ENCODE peak calls at places on chromosomes 3 and 15, in eight cellular contexts. One of them, this sample, is unnamed.

GRCh38 chr15:64685230-64685886 is 90.0 kb downstream of the RBPMS2 start:
- DNase-seq in small intestine: no peak
- DNase-seq in right cardiac atrium: no peak
- DNase-seq in H9: peak; percentile 41
- DNase-seq in AG04450: no peak
- DNase-seq in hepatocyte: no peak
- DNase-seq in esophagus muscularis mucosa: no peak
- DNase-seq in lung: no peak
- DNase-seq in this sample: no peak

GRCh38 chr3:98514948-98515347 is 7.8 kb downstream of the CLDND1 start:
- DNase-seq in small intestine: no peak
- DNase-seq in lung: no peak
- DNase-seq in AG04450: no peak
- DNase-seq in hepatocyte: no peak
- DNase-seq in esophagus muscularis mucosa: no peak
- DNase-seq in right cardiac atrium: no peak
- DNase-seq in H9: no peak
- DNase-seq in this sample: no peak

GRCh38 chr3:154421067-154421466 is 8.9 kb downstream of the GPR149 start:
- DNase-seq in hepatocyte: peak; percentile 45
- DNase-seq in H9: peak; percentile 23
- DNase-seq in lung: no peak
- DNase-seq in AG04450: no peak
- DNase-seq in small intestine: no peak
- DNase-seq in esophagus muscularis mucosa: no peak
- DNase-seq in right cardiac atrium: no peak
- DNase-seq in this sample: no peak

GRCh38 chr3:43638594-43639447 is 17.0 kb upstream of the ANO10 start:
- DNase-seq in H9: peak; percentile 44
- DNase-seq in small intestine: peak; percentile 81
- DNase-seq in right cardiac atrium: no peak
- DNase-seq in lung: peak; percentile 44
- DNase-seq in esophagus muscularis mucosa: no peak
- DNase-seq in AG04450: no peak
- DNase-seq in hepatocyte: peak; percentile 27
- DNase-seq in this sample: no peak

GRCh38 chr3:15467227-15468181 is 40.1 kb downstream of the EAF1 start:
- DNase-seq in right cardiac atrium: no peak
- DNase-seq in AG04450: no peak
- DNase-seq in hepatocyte: no peak
- DNase-seq in lung: no peak
- DNase-seq in esophagus muscularis mucosa: no peak
- DNase-seq in H9: no peak
- DNase-seq in small intestine: no peak
- DNase-seq in this sample: no peak

GRCh38 chr3:119588112-119588511 is 8.8 kb downstream of the ADPRH start:
- DNase-seq in esophagus muscularis mucosa: no peak
- DNase-seq in hepatocyte: no peak
- DNase-seq in H9: no peak
- DNase-seq in right cardiac atrium: peak; percentile 65
- DNase-seq in lung: peak; percentile 54
- DNase-seq in small intestine: peak; percentile 46
- DNase-seq in AG04450: no peak
- DNase-seq in this sample: no peak

GRCh38 chr3:29203846-29204245 is 77.0 kb upstream of the RBMS3 start:
- DNase-seq in right cardiac atrium: no peak
- DNase-seq in lung: no peak
- DNase-seq in AG04450: no peak
- DNase-seq in hepatocyte: no peak
- DNase-seq in esophagus muscularis mucosa: no peak
- DNase-seq in H9: no peak
- DNase-seq in small intestine: no peak
- DNase-seq in this sample: no peak

GRCh38 chr3:181487236-181487978 is 224.3 kb upstream of the SOX2 start:
- DNase-seq in H9: no peak
- DNase-seq in right cardiac atrium: no peak
- DNase-seq in small intestine: no peak
- DNase-seq in hepatocyte: no peak
- DNase-seq in AG04450: no peak
- DNase-seq in esophagus muscularis mucosa: no peak
- DNase-seq in lung: no peak
- DNase-seq in this sample: no peak

GRCh38 chr3:80050826-80051601 is 283.2 kb upstream of the ROBO1 start:
- DNase-seq in right cardiac atrium: no peak
- DNase-seq in small intestine: no peak
- DNase-seq in lung: no peak
- DNase-seq in esophagus muscularis mucosa: no peak
- DNase-seq in hepatocyte: no peak
- DNase-seq in H9: no peak
- DNase-seq in AG04450: no peak
- DNase-seq in this sample: no peak

GRCh38 chr15:71195242-71195641 is 80.0 kb downstream of the THSD4 start:
- DNase-seq in lung: no peak
- DNase-seq in small intestine: no peak
- DNase-seq in hepatocyte: no peak
- DNase-seq in esophagus muscularis mucosa: no peak
- DNase-seq in right cardiac atrium: no peak
- DNase-seq in AG04450: no peak
- DNase-seq in H9: peak; percentile 50
- DNase-seq in this sample: no peak

GRCh38 chr3:177419904-177420601 is 222.8 kb upstream of the TBL1XR1 start:
- DNase-seq in AG04450: no peak
- DNase-seq in hepatocyte: no peak
- DNase-seq in H9: no peak
- DNase-seq in right cardiac atrium: no peak
- DNase-seq in lung: no peak
- DNase-seq in small intestine: no peak
- DNase-seq in esophagus muscularis mucosa: no peak
- DNase-seq in this sample: no peak

GRCh38 chr15:77542491-77543001 is 90.2 kb downstream of the LINGO1 start:
- DNase-seq in hepatocyte: no peak
- DNase-seq in small intestine: no peak
- DNase-seq in esophagus muscularis mucosa: no peak
- DNase-seq in lung: no peak
- DNase-seq in AG04450: no peak
- DNase-seq in H9: no peak
- DNase-seq in right cardiac atrium: no peak
- DNase-seq in this sample: no peak

GRCh38 chr3:122730240-122730639 is 49.6 kb downstream of the PARP14 start:
- DNase-seq in small intestine: no peak
- DNase-seq in lung: no peak
- DNase-seq in hepatocyte: no peak
- DNase-seq in H9: peak; percentile 33
- DNase-seq in AG04450: no peak
- DNase-seq in right cardiac atrium: no peak
- DNase-seq in esophagus muscularis mucosa: no peak
- DNase-seq in this sample: no peak

GRCh38 chr3:78861156-78861555 is 906.6 kb downstream of the ROBO1 start:
- DNase-seq in right cardiac atrium: no peak
- DNase-seq in lung: no peak
- DNase-seq in small intestine: no peak
- DNase-seq in esophagus muscularis mucosa: no peak
- DNase-seq in hepatocyte: no peak
- DNase-seq in AG04450: no peak
- DNase-seq in H9: no peak
- DNase-seq in this sample: no peak

GRCh38 chr3:38107911-38108648 is 28.8 kb downstream of the ACAA1 start:
- DNase-seq in small intestine: no peak
- DNase-seq in right cardiac atrium: no peak
- DNase-seq in hepatocyte: no peak
- DNase-seq in esophagus muscularis mucosa: no peak
- DNase-seq in lung: no peak
- DNase-seq in H9: peak; percentile 18
- DNase-seq in AG04450: no peak
- DNase-seq in this sample: no peak

GRCh38 chr3:59268170-59268569 is 218.3 kb upstream of the CFAP20DC start:
- DNase-seq in lung: no peak
- DNase-seq in AG04450: no peak
- DNase-seq in H9: no peak
- DNase-seq in small intestine: no peak
- DNase-seq in right cardiac atrium: no peak
- DNase-seq in esophagus muscularis mucosa: no peak
- DNase-seq in hepatocyte: no peak
- DNase-seq in this sample: no peak

GRCh38 chr3:179149239-179149887 is 1.2 kb downstream of the PIK3CA start:
- DNase-seq in H9: no peak
- DNase-seq in AG04450: no peak
- DNase-seq in esophagus muscularis mucosa: no peak
- DNase-seq in lung: peak; percentile 48
- DNase-seq in hepatocyte: peak; percentile 33
- DNase-seq in right cardiac atrium: no peak
- DNase-seq in small intestine: peak; percentile 28
- DNase-seq in this sample: no peak

GRCh38 chr15:70121656-70122297 is 24.1 kb upstream of the TLE3 start:
- DNase-seq in hepatocyte: peak; percentile 75
- DNase-seq in lung: peak; percentile 63
- DNase-seq in H9: no peak
- DNase-seq in esophagus muscularis mucosa: peak; percentile 95
- DNase-seq in right cardiac atrium: peak; percentile 69
- DNase-seq in AG04450: peak; percentile 45
- DNase-seq in small intestine: no peak
- DNase-seq in this sample: no peak

GRCh38 chr15:66748320-66748779 is 46.3 kb downstream of the SMAD6 start:
- DNase-seq in esophagus muscularis mucosa: no peak
- DNase-seq in AG04450: peak; percentile 45
- DNase-seq in lung: no peak
- DNase-seq in hepatocyte: no peak
- DNase-seq in small intestine: no peak
- DNase-seq in right cardiac atrium: no peak
- DNase-seq in H9: no peak
- DNase-seq in this sample: no peak

GRCh38 chr15:66746231-66746605 is 44.2 kb downstream of the SMAD6 start:
- DNase-seq in hepatocyte: no peak
- DNase-seq in H9: no peak
- DNase-seq in AG04450: no peak
- DNase-seq in lung: no peak
- DNase-seq in right cardiac atrium: peak; percentile 27
- DNase-seq in small intestine: no peak
- DNase-seq in esophagus muscularis mucosa: no peak
- DNase-seq in this sample: no peak

GRCh38 chr15:66747866-66748265 is 45.8 kb downstream of the SMAD6 start:
- DNase-seq in AG04450: no peak
- DNase-seq in hepatocyte: no peak
- DNase-seq in lung: no peak
- DNase-seq in right cardiac atrium: no peak
- DNase-seq in small intestine: no peak
- DNase-seq in esophagus muscularis mucosa: no peak
- DNase-seq in H9: no peak
- DNase-seq in this sample: no peak

GRCh38 chr15:66745530-66746230 is 43.6 kb downstream of the SMAD6 start:
- DNase-seq in right cardiac atrium: peak; percentile 7
- DNase-seq in lung: no peak
- DNase-seq in AG04450: no peak
- DNase-seq in small intestine: no peak
- DNase-seq in esophagus muscularis mucosa: no peak
- DNase-seq in H9: no peak
- DNase-seq in hepatocyte: no peak
- DNase-seq in this sample: no peak

GRCh38 chr15:66747223-66747622 is 45.2 kb downstream of the SMAD6 start:
- DNase-seq in right cardiac atrium: peak; percentile 11
- DNase-seq in H9: no peak
- DNase-seq in esophagus muscularis mucosa: no peak
- DNase-seq in small intestine: no peak
- DNase-seq in AG04450: no peak
- DNase-seq in lung: no peak
- DNase-seq in hepatocyte: no peak
- DNase-seq in this sample: no peak
- H3K27ac ChIP-seq in right cardiac atrium: peak overlapping the region; percentile 18
- H3K27ac ChIP-seq in H9: no peak overlapping the region
- H3K27ac ChIP-seq in esophagus muscularis mucosa: no peak overlapping the region
- H3K27ac ChIP-seq in small intestine: no peak overlapping the region
- H3K27ac ChIP-seq in AG04450: peak overlapping the region; percentile 77
- H3K27ac ChIP-seq in lung: peak overlapping the region; percentile 50
- H3K27ac ChIP-seq in hepatocyte: peak overlapping the region; percentile 59
- H3K27ac ChIP-seq in this sample: no peak overlapping the region

DNA sequence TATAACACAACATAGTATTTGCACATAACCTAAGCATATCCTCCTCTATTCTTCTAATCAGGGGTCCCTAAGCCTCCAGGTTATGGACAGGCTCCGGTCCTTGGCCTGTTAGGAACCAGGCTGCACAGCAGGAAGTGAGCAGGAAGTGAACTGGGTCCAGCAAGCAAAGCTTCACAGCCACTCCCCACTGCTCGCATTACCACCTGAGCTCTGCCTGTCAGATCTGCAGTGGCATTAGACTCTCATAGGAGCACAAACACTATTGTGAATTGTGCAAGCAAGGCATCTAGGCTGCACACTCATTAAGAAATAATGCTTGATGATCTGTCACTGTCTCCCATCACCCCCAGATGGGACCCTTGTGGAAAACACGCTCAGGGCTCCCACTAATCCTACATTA is 9.8 kb downstream of the MSL2 start:
- DNase-seq in H9: no peak
- DNase-seq in lung: no peak
- DNase-seq in right cardiac atrium: no peak
- DNase-seq in small intestine: peak; percentile 80
- DNase-seq in hepatocyte: peak; percentile 24
- DNase-seq in esophagus muscularis mucosa: no peak
- DNase-seq in AG04450: no peak
- DNase-seq in this sample: no peak
- H3K27ac ChIP-seq in H9: no peak overlapping the region
- H3K27ac ChIP-seq in lung: no peak overlapping the region
- H3K27ac ChIP-seq in right cardiac atrium: no peak overlapping the region
- H3K27ac ChIP-seq in small intestine: no peak overlapping the region
- H3K27ac ChIP-seq in hepatocyte: no peak overlapping the region
- H3K27ac ChIP-seq in esophagus muscularis mucosa: no peak overlapping the region
- H3K27ac ChIP-seq in AG04450: no peak overlapping the region
- H3K27ac ChIP-seq in this sample: no peak overlapping the region

GRCh38 chr3:172257638-172258400 is 190.4 kb downstream of the GHSR start:
- DNase-seq in right cardiac atrium: no peak
- DNase-seq in H9: no peak
- DNase-seq in hepatocyte: no peak
- DNase-seq in small intestine: no peak
- DNase-seq in AG04450: no peak
- DNase-seq in lung: no peak
- DNase-seq in esophagus muscularis mucosa: no peak
- DNase-seq in this sample: no peak
- H3K27ac ChIP-seq in right cardiac atrium: peak overlapping the region; percentile 11
- H3K27ac ChIP-seq in H9: no peak overlapping the region
- H3K27ac ChIP-seq in hepatocyte: peak overlapping the region; percentile 87
- H3K27ac ChIP-seq in small intestine: no peak overlapping the region
- H3K27ac ChIP-seq in AG04450: peak overlapping the region; percentile 62
- H3K27ac ChIP-seq in lung: no peak overlapping the region
- H3K27ac ChIP-seq in esophagus muscularis mucosa: peak overlapping the region; percentile 80
- H3K27ac ChIP-seq in this sample: no peak overlapping the region

DNA sequence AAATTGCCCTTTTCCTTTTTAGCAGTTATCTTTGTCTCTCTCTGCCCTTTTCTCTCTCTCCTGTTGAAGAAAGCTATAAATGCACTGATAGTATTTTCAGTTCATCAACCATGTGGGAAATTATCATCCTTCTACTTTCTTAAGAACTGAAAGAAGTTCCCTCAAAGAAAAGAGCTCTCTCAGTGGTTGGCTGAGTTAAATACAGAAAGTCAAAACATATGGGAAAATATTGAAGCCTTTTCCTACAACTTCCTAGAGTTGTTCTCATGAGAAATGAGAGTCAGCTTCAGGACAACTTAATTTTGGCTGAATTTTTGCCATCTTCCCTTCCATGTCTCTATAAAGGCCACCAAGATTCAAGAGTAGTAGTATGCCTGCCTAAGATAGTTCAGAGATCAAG is 96.7 kb downstream of the NFKBIZ start:
- DNase-seq in small intestine: no peak
- DNase-seq in hepatocyte: no peak
- DNase-seq in esophagus muscularis mucosa: no peak
- DNase-seq in AG04450: no peak
- DNase-seq in lung: no peak
- DNase-seq in H9: no peak
- DNase-seq in right cardiac atrium: no peak
- DNase-seq in this sample: no peak
- H3K27ac ChIP-seq in small intestine: no peak overlapping the region
- H3K27ac ChIP-seq in hepatocyte: no peak overlapping the region
- H3K27ac ChIP-seq in esophagus muscularis mucosa: no peak overlapping the region
- H3K27ac ChIP-seq in AG04450: no peak overlapping the region
- H3K27ac ChIP-seq in lung: no peak overlapping the region
- H3K27ac ChIP-seq in H9: no peak overlapping the region
- H3K27ac ChIP-seq in right cardiac atrium: no peak overlapping the region
- H3K27ac ChIP-seq in this sample: no peak overlapping the region